ENCODE peak calls at places on chromosome 18, in seven cellular contexts. K is HCT116, I is HepG2, B is H1, V is K562, Z is GM12878, X is SK-N-SH. L is an unnamed sample.

GRCh38 chr18:70182548-70182947 is 22.9 kb downstream of the RTTN start:
- DNase-seq in X (no peak), B (no peak), I (no peak), Z (no peak), V (no peak), K (no peak), L (no peak)

GRCh38 chr18:55346961-55347740 is 240.8 kb downstream of the TCF4 start:
- DNase-seq in B (no peak), I (no peak), V (no peak), Z (no peak), K (no peak), X (peak; percentile 27), L (no peak)

GRCh38 chr18:31610841-31611240 is 19.2 kb downstream of the TTR start:
- DNase-seq in K (peak; percentile 13), Z (no peak), B (peak; percentile 57), X (peak; percentile 27), V (no peak), I (peak; percentile 61), L (peak; percentile 35)

GRCh38 chr18:59060540-59060939 is 79.1 kb upstream of the SEC11C start:
- DNase-seq in I (no peak), V (no peak), X (no peak), K (no peak), Z (no peak), B (no peak), L (no peak)

GRCh38 chr18:70337139-70337972 is 48.5 kb downstream of the SOCS6 start:
- DNase-seq in I (peak; percentile 81), X (no peak), V (peak; percentile 28), K (peak; percentile 89), B (no peak), Z (no peak), L (peak; percentile 49)

GRCh38 chr18:56709463-56709862 is 58.3 kb downstream of the WDR7 start:
- DNase-seq in V (peak; percentile 20), K (peak; percentile 69), Z (peak; percentile 46), B (no peak), X (peak; percentile 23), I (peak; percentile 54), L (peak; percentile 1)

GRCh38 chr18:23136326-23137092 is 1.2 kb downstream of the CABLES1 start:
- DNase-seq in I (no peak), Z (no peak), B (no peak), K (no peak), V (no peak), X (peak; percentile 78), L (no peak)

GRCh38 chr18:24488824-24489493 is 28.5 kb downstream of the HRH4 start:
- DNase-seq in V (peak; percentile 61), Z (peak; percentile 3), X (peak; percentile 53), I (peak; percentile 13), B (no peak), K (peak; percentile 27), L (peak; percentile 1)

GRCh38 chr18:79199691-79200374 is 130.6 kb downstream of the ATP9B start:
- DNase-seq in K (no peak), X (no peak), V (no peak), Z (no peak), I (no peak), B (no peak), L (no peak)

GRCh38 chr18:41644466-41644865 is 310.6 kb upstream of the PIK3C3 start:
- DNase-seq in K (no peak), X (no peak), Z (no peak), V (no peak), B (no peak), I (no peak), L (no peak)

GRCh38 chr18:46098616-46098933 is 479 bp upstream of the ATP5F1A start:
- DNase-seq in V (no peak), Z (no peak), X (no peak), B (peak; percentile 75), I (no peak), K (no peak), L (no peak)
- H3K4me1 ChIP-seq in V (peaks cover 6% of the 10 kb centered on the region), Z (no peaks in the 10 kb centered on the region), X (peaks cover 5% of the 10 kb centered on the region), B (peaks cover 2% of the 10 kb centered on the region), I (peaks cover 36% of the 10 kb centered on the region), K (peaks cover 19% of the 10 kb centered on the region), L (no peaks in the 10 kb centered on the region)

GRCh38 chr18:34661464-34662087 is 48.5 kb upstream of the DTNA start:
- DNase-seq in B (no peak), Z (no peak), K (peak; percentile 33), X (peak; percentile 55), V (peak; percentile 63), I (peak; percentile 48), L (no peak)

GRCh38 chr18:34655131-34655530 is 55.0 kb upstream of the DTNA start:
- DNase-seq in K (no peak), V (no peak), Z (no peak), I (no peak), B (no peak), X (no peak), L (no peak)

GRCh38 chr18:34658101-34658500 is 52.0 kb upstream of the DTNA start:
- DNase-seq in Z (no peak), I (no peak), X (no peak), K (no peak), B (no peak), V (no peak), L (no peak)

GRCh38 chr18:34660572-34660971 is 49.5 kb upstream of the DTNA start:
- DNase-seq in Z (no peak), K (no peak), I (no peak), X (no peak), V (no peak), B (no peak), L (no peak)

DNA sequence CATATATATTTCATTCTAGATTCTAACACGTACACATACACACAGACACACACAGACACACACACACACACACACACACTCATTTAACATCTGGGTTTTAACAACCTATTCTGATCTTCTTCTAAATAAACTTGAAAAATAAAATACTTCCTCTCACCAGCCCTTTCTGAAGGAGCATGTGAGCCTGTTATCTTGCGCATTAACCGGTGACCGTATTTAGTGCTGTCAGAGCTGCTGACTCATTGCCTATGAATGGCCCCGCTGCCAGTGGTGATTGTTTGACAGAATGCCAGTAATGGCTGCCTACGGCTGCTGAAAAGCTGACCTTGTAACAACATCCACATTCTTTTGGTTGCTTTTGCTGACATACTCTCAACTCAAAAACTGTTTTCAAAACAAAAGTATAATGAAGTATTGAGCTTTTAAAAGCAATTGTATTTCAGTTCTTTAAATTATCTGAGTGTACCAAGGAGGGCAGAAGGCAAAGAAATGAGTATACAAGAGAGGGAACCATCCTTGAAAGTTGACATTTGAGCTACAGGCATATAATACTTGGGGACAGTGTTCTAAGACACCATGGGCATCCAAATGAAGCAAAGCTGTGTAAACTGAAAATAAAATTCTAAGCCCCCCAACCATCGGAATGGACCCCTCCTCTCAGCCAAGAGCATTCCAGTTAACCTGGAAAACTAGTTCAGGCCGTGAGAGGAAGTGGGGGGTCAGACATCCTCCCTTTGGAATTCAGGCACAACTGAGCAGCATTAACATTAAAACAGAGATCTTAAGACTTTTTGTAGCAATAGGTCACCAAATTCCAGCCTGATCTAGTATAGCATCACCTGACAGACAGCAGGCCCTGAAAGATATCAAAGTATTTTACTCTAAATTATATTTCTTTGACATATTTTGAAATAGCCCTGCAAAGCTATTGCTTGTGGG is 50.2 kb upstream of the DTNA start:
- DNase-seq in V (no peak), K (peak; percentile 56), I (peak; percentile 84), B (no peak), X (peak; percentile 46), Z (no peak), L (peak; percentile 74)
- H3K4me3 ChIP-seq in V (no peak overlapping the region), K (no peak overlapping the region), I (no peak overlapping the region), B (peak overlapping the region; percentile 10), X (no peak overlapping the region), Z (no peak overlapping the region), L (no peak overlapping the region)

GRCh38 chr18:37391156-37391555 is 174.4 kb downstream of the CELF4 start:
- DNase-seq in X (no peak), I (no peak), B (no peak), K (no peak), V (no peak), Z (no peak), L (no peak)
- TF ChIP-seq YY1 in X (no peak), I (no peak), B (no peak), K (no peak), V (no peak), Z (no peak), L (no peak)

DNA sequence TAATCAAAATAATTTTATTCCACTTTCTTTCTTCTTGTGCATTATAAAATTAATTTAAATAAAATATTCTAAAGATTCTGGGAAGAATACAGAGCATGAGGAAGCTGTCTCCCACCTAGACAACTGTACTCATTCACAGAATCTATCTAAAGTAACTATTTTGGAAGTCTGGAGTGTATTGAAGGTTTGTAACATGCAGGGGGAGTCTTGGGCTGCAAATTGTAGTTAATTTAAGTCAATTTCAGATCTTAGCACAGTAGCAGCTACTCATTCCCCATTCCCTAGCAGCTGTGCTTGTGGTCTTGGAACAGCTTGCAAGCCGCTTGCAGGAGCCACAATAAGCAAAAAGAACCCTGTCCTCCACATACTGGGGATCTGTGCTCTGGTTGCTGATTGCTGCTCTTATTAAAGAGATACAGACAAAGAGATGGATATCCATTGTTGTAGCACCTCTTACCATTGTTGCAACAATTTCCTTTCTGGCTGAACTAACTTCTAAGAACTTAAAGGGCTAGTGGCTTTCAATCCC is 1775.3 kb upstream of the PIK3C3 start:
- DNase-seq in V (no peak), X (no peak), Z (no peak), I (no peak), B (no peak), K (no peak), L (no peak)
- H3K4me1 ChIP-seq in V (no peaks in the 10 kb centered on the region), X (no peaks in the 10 kb centered on the region), Z (no peaks in the 10 kb centered on the region), I (no peaks in the 10 kb centered on the region), B (no peaks in the 10 kb centered on the region), K (no peaks in the 10 kb centered on the region), L (no peaks in the 10 kb centered on the region)

DNA sequence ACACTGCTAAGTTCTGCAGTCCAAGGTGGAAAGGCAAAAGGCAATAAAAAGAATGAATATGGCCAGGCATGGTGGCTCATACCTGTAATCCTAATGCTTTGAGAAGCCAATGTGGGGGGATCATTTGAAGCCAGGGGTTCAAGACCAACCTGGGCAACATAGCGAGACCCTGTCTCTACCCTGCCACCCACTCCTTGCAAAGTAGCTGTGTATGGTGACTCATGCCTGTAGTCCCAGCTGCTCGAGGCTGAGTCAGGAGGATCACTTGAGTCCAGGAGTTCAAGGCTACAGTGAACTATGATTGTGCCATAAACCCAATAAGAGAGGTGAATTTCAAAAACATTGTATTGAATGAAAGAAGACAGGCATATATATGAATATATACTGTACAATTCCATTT is 2.4 kb downstream of the MYL12B start:
- DNase-seq in B (no peak), Z (no peak), I (peak; percentile 71), X (no peak), V (no peak), K (no peak), L (no peak)
- H3K4me3 ChIP-seq in B (no peak overlapping the region), Z (peak overlapping the region; percentile 32), I (peak overlapping the region; percentile 90), X (no peak overlapping the region), V (no peak overlapping the region), K (peak overlapping the region; percentile 10), L (no peak overlapping the region)

GRCh38 chr18:43970656-43971055 is 693.4 kb upstream of the SYT4 start:
- DNase-seq in I (no peak), B (no peak), K (no peak), V (no peak), X (no peak), Z (no peak), L (no peak)
- TF ChIP-seq YY1 in I (no peak), B (no peak), K (no peak), V (no peak), X (no peak), Z (no peak), L (no peak)

GRCh38 chr18:29160123-29160522 is 983.2 kb upstream of the CDH2 start:
- DNase-seq in V (no peak), X (no peak), Z (no peak), I (no peak), K (no peak), B (no peak), L (no peak)
- H3K4me1 ChIP-seq in V (no peaks in the 10 kb centered on the region), X (no peaks in the 10 kb centered on the region), Z (no peaks in the 10 kb centered on the region), I (no peaks in the 10 kb centered on the region), K (peaks cover 65% of the 10 kb centered on the region), B (no peaks in the 10 kb centered on the region), L (no peaks in the 10 kb centered on the region)

GRCh38 chr18:68826111-68826510 is 28.2 kb downstream of the CCDC102B start:
- DNase-seq in K (no peak), V (no peak), I (no peak), B (no peak), X (no peak), Z (no peak), L (no peak)
- H3K4me3 ChIP-seq in K (no peak overlapping the region), V (no peak overlapping the region), I (no peak overlapping the region), B (no peak overlapping the region), X (no peak overlapping the region), Z (no peak overlapping the region), L (no peak overlapping the region)